ENCODE peak calls at places on chromosomes 4 and X, in six cellular contexts. F, L, S, I, V and X are unnamed samples.

GRCh38 chr4:140971077-140971792 is 162.0 kb downstream of the RNF150 start:
- DNase-seq in F (no peak), L (no peak), S (no peak), I (no peak), V (no peak), X (no peak)

GRCh38 chr4:145035494-145036136 is 62.4 kb downstream of the ANAPC10 start:
- DNase-seq in F (no peak), L (no peak), S (no peak), I (no peak), V (no peak), X (no peak)

GRCh38 chr4:84804126-84804525 is 162.4 kb downstream of the WDFY3 start:
- DNase-seq in F (no peak), L (no peak), S (no peak), I (no peak), V (no peak), X (no peak)

GRCh38 chr4:123216946-123217345 is 179.6 kb upstream of the SPRY1 start:
- DNase-seq in F (no peak), L (no peak), S (no peak), I (no peak), V (no peak), X (no peak)

GRCh38 chr4:7367361-7367760 is 67.4 kb downstream of the PSAPL1 start:
- DNase-seq in F (no peak), L (no peak), S (no peak), I (no peak), V (no peak), X (no peak)

GRCh38 chr4:138789796-138790195 is 225.8 kb upstream of the NOCT start:
- DNase-seq in F (no peak), L (no peak), S (no peak), I (no peak), V (no peak), X (no peak)

GRCh38 chrX:72019487-72019886 is 108.8 kb downstream of the NHSL2 start:
- DNase-seq in F (no peak), L (no peak), S (no peak), I (no peak), V (no peak), X (no peak)

GRCh38 chrX:56564921-56565861 is 1.8 kb downstream of the UBQLN2 start:
- DNase-seq in F (no peak), L (no peak), S (no peak), I (no peak), V (no peak), X (peak; percentile 9)

GRCh38 chr4:55183926-55184599 is 58.7 kb upstream of the KDR start:
- DNase-seq in F (peak; percentile 25), L (peak; percentile 32), S (peak; percentile 27), I (no peak), V (no peak), X (no peak)

GRCh38 chrX:115560978-115561604 is at the start of gene PLS3:
- DNase-seq in F (peak; percentile 88), L (peak; percentile 64), S (peak; percentile 76), I (peak; percentile 46), V (peak; percentile 80), X (peak; percentile 91)

GRCh38 chr4:157280673-157281072 is 60.1 kb downstream of the GRIA2 start:
- DNase-seq in F (no peak), L (no peak), S (no peak), I (no peak), V (no peak), X (no peak)

GRCh38 chrX:153884136-153885076 is 1.6 kb downstream of the L1CAM start:
- DNase-seq in F (no peak), L (no peak), S (no peak), I (no peak), V (no peak), X (no peak)

GRCh38 chrX:44071847-44072545 is 98.8 kb upstream of the NDP start:
- DNase-seq in F (no peak), L (no peak), S (no peak), I (no peak), V (no peak), X (no peak)

GRCh38 chrX:48800574-48801280 is 1.1 kb upstream of the HDAC6 start:
- DNase-seq in F (no peak), L (no peak), S (no peak), I (no peak), V (no peak), X (no peak)

GRCh38 chr4:15003441-15003890 is 1.2 kb downstream of the CPEB2 start:
- DNase-seq in F (peak; percentile 59), L (no peak), S (peak; percentile 63), I (no peak), V (peak; percentile 82), X (peak; percentile 95)

GRCh38 chr4:42821230-42821629 is 71.3 kb upstream of the GRXCR1 start:
- DNase-seq in F (no peak), L (no peak), S (no peak), I (no peak), V (no peak), X (no peak)

GRCh38 chrX:54530358-54530900 is 410 bp downstream of the GNL3L start:
- DNase-seq in F (no peak), L (peak; percentile 4), S (no peak), I (no peak), V (no peak), X (no peak)

GRCh38 chr4:98780111-98780549 is 121.7 kb upstream of the TSPAN5 start:
- DNase-seq in F (no peak), L (no peak), S (no peak), I (no peak), V (no peak), X (no peak)

GRCh38 chrX:123899701-123900100 is 39.8 kb downstream of the XIAP start:
- DNase-seq in F (no peak), L (no peak), S (no peak), I (no peak), V (no peak), X (no peak)

GRCh38 chr4:41538887-41539498 is 1.0 kb downstream of the LIMCH1 start:
- DNase-seq in F (peak; percentile 30), L (no peak), S (no peak), I (no peak), V (no peak), X (no peak)

GRCh38 chrX:133081990-133082389 is 14.9 kb downstream of the USP26 start:
- DNase-seq in F (no peak), L (no peak), S (no peak), I (no peak), V (no peak), X (no peak)

GRCh38 chrX:107829880-107830279 is 4.2 kb downstream of the MID2 start:
- DNase-seq in F (no peak), L (no peak), S (no peak), I (no peak), V (no peak), X (no peak)

GRCh38 chrX:13492286-13492685 is 77.1 kb upstream of the EGFL6 start:
- DNase-seq in F (no peak), L (no peak), S (no peak), I (no peak), V (no peak), X (no peak)

GRCh38 chrX:13495232-13495631 is 74.2 kb upstream of the EGFL6 start:
- DNase-seq in F (no peak), L (no peak), S (no peak), I (no peak), V (no peak), X (no peak)

GRCh38 chrX:13491061-13491460 is 78.3 kb upstream of the EGFL6 start:
- DNase-seq in F (no peak), L (no peak), S (no peak), I (no peak), V (no peak), X (no peak)

GRCh38 chrX:13494562-13494961 is 74.8 kb upstream of the EGFL6 start:
- DNase-seq in F (no peak), L (no peak), S (no peak), I (no peak), V (no peak), X (no peak)

DNA sequence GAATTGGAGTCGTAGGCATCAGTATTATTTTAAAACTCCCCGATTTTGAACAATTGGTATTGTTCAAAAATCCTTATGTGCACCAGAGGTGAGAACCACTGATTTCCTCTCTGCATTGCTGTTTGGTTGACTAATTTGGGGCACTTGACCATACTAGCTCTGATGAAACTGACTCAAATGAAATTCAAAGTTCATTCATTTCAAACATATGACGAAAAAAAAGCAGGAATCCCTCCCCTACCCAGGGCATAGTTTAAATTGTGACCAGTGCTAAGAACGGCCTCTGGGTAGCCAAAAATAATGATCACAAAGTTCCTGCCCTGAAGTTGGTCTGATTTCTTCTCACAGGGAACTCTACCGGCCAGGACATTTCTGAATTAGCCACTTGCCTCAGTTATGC is 75.7 kb upstream of the EGFL6 start:
- DNase-seq in F (no peak), L (no peak), S (no peak), I (no peak), V (no peak), X (no peak)
- H3K27me3 ChIP-seq in F (no peaks in the 10 kb centered on the region), L (no peaks in the 10 kb centered on the region), S (no peaks in the 10 kb centered on the region), I (no peaks in the 10 kb centered on the region), V (no peaks in the 10 kb centered on the region), X (no peaks in the 10 kb centered on the region)

GRCh38 chr4:77921701-77922100 is 59.1 kb downstream of the MRPL1 start:
- DNase-seq in F (no peak), L (no peak), S (no peak), I (no peak), V (no peak), X (no peak)
- TF ChIP-seq EP300 in F (no peak), L (no peak), S (no peak), I (no peak), V (no peak), X (peak; percentile 7)

DNA sequence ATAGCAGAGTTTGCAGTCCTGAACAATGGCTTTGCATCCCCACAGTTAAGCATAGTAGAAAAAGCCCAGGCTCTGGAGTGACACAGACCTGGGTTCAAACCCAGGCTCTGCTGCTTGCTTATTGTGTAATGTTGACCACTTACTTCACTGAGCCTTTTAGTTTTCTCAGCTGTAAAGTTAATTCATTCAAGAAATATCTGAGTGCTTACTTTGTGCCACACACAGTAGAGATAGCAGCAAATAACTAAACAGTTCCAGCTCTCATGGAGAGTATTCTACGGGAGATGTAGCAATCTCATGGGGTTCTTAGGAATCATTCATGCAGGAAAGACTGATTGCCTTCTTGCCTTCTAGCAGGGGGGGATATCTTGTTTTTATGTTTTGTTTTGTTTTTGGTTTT is 63.2 kb downstream of the SLC9A6 start:
- DNase-seq in F (no peak), L (no peak), S (no peak), I (no peak), V (no peak), X (no peak)
- H3K27me3 ChIP-seq in F (no peaks in the 10 kb centered on the region), L (no peaks in the 10 kb centered on the region), S (no peaks in the 10 kb centered on the region), I (no peaks in the 10 kb centered on the region), V (no peaks in the 10 kb centered on the region), X (no peaks in the 10 kb centered on the region)

GRCh38 chr4:180942367-180942916 is 1300.8 kb upstream of the TENM3 start:
- DNase-seq in F (no peak), L (no peak), S (no peak), I (no peak), V (no peak), X (no peak)
- TF ChIP-seq EP300 in F (no peak), L (no peak), S (no peak), I (no peak), V (no peak), X (no peak)

GRCh38 chr4:8792491-8792890 is 79.1 kb downstream of the HMX1 start:
- DNase-seq in F (no peak), L (no peak), S (no peak), I (no peak), V (no peak), X (no peak)
- H3K27me3 ChIP-seq in F (no peaks in the 10 kb centered on the region), L (no peaks in the 10 kb centered on the region), S (peaks cover 43% of the 10 kb centered on the region), I (no peaks in the 10 kb centered on the region), V (peaks cover 22% of the 10 kb centered on the region), X (no peaks in the 10 kb centered on the region)